ENCODE peak calls at places on chromosome 10, in six cellular contexts. I is AG04449, U is skeletal muscle cell, G is mammary epithelial cell, A is HCEC 1CT, M is T47D. E is an unnamed sample.

GRCh38 chr10:71595649-71596048 is 123.9 kb downstream of the C10orf105 start:
- DNase-seq in M (no peak), A (no peak), U (no peak), G (no peak), I (no peak), E (no peak)

GRCh38 chr10:122161795-122162194 is 109.3 kb upstream of the BTBD16 start:
- DNase-seq in I (no peak), G (no peak), A (no peak), M (no peak), U (no peak), E (no peak)

GRCh38 chr10:98399784-98400183 is 15.2 kb downstream of the PYROXD2 start:
- DNase-seq in I (no peak), M (no peak), A (no peak), U (no peak), G (no peak), E (no peak)

GRCh38 chr10:91103384-91104184 is 116.9 kb upstream of the PCGF5 start:
- DNase-seq in I (no peak), G (no peak), A (no peak), M (no peak), U (no peak), E (no peak)

GRCh38 chr10:127145173-127145572 is 51.2 kb downstream of the INSYN2A start:
- DNase-seq in A (peak), I (no peak), M (no peak), G (peak), U (no peak), E (no peak)

GRCh38 chr10:52672880-52673279 is 99.7 kb downstream of the MBL2 start:
- DNase-seq in G (no peak), A (no peak), I (no peak), M (no peak), U (no peak), E (no peak)

GRCh38 chr10:20105931-20106330 is 289.7 kb downstream of the PLXDC2 start:
- DNase-seq in A (no peak), G (no peak), M (no peak), I (no peak), U (peak), E (peak)

GRCh38 chr10:92342801-92343200 is 51.8 kb downstream of the MARCHF5 start:
- DNase-seq in G (peak), M (no peak), U (no peak), I (no peak), A (peak), E (peak)

GRCh38 chr10:70379581-70380176 is 2.7 kb downstream of the LRRC20 start:
- DNase-seq in I (no peak), G (no peak), M (no peak), A (no peak), U (no peak), E (no peak)

GRCh38 chr10:47253651-47254375 is 46.2 kb upstream of the GDF10 start:
- DNase-seq in M (no peak), G (no peak), I (no peak), U (no peak), A (no peak), E (no peak)

GRCh38 chr10:18886102-18886501 is 162.5 kb upstream of the MALRD1 start:
- DNase-seq in M (no peak), G (no peak), A (no peak), I (no peak), U (no peak), E (no peak)

GRCh38 chr10:84537447-84537931 is 209.1 kb downstream of the CCSER2 start:
- DNase-seq in I (no peak), M (peak), G (peak), A (peak), U (no peak), E (no peak)

GRCh38 chr10:114163062-114163861 is 10.7 kb downstream of the CCDC186 start:
- DNase-seq in G (no peak), A (no peak), I (no peak), U (no peak), M (peak), E (peak)

GRCh38 chr10:62352356-62352963 is 21.7 kb upstream of the ZNF365 start:
- DNase-seq in U (no peak), A (peak), G (peak), M (no peak), I (no peak), E (no peak)

GRCh38 chr10:58400609-58401008 is 15.4 kb downstream of the TFAM start:
- DNase-seq in A (peak), G (no peak), I (no peak), U (no peak), M (no peak), E (no peak)

GRCh38 chr10:9615179-9615578 is 1402.5 kb upstream of the CELF2 start:
- DNase-seq in G (no peak), M (no peak), U (peak), A (no peak), I (no peak), E (no peak)

GRCh38 chr10:30928742-30929141 is 102.9 kb downstream of the ZNF438 start:
- DNase-seq in G (no peak), U (no peak), M (no peak), I (no peak), A (no peak), E (no peak)

GRCh38 chr10:78007172-78007571 is 22.1 kb downstream of the POLR3A start:
- DNase-seq in A (no peak), I (no peak), U (no peak), M (no peak), G (no peak), E (no peak)

GRCh38 chr10:51860257-51860656 is 160.9 kb upstream of the CSTF2T start:
- DNase-seq in A (peak), M (no peak), I (no peak), U (peak), G (peak), E (no peak)

GRCh38 chr10:118394557-118395194 is 52.6 kb upstream of the FAM204A start:
- DNase-seq in I (no peak), U (no peak), G (no peak), A (no peak), M (no peak), E (no peak)

GRCh38 chr10:130554701-130555410 is 418.7 kb downstream of the GLRX3 start:
- DNase-seq in U (no peak), I (no peak), G (no peak), M (no peak), A (no peak), E (no peak)

GRCh38 chr10:13660545-13660920 is 73.8 kb downstream of the PRPF18 start:
- DNase-seq in G (peak), A (no peak), I (no peak), U (no peak), M (no peak), E (no peak)

GRCh38 chr10:121695731-121696464 is 97.7 kb upstream of the FGFR2 start:
- DNase-seq in M (no peak), I (no peak), U (no peak), A (no peak), G (peak), E (no peak)

GRCh38 chr10:52499281-52499680 is 185.2 kb downstream of the DKK1 start:
- DNase-seq in A (no peak), I (no peak), G (no peak), M (no peak), U (no peak), E (no peak)

GRCh38 chr10:103153302-103153759 is 39.7 kb downstream of the NT5C2 start:
- DNase-seq in G (no peak), A (peak), I (no peak), M (no peak), U (no peak), E (no peak)

E was measured in BJ.